ENCODE peak calls at places on chromosomes 16 and 17, in five cellular contexts. A is NCI-H446 treated with DMSO at 0.1 percent for 48 hours; T is heart left ventricle; P is activated T-cell treated with anti-CD3 and anti-CD28 coated beads, Interleukin-2, amount 50 U/mL, for 1 hour; V is cardiac septum. O is an unnamed sample.

GRCh38 chr17:45135192-45135977 is at the start of gene ACBD4:
- DNase-seq in A (peak; percentile 91), T (peak; percentile 96), P (peak; percentile 99), V (peak; percentile 97), O (peak; percentile 99)

GRCh38 chr16:50386819-50387218 is 18.0 kb upstream of the BRD7 start:
- DNase-seq in A (peak; percentile 86), T (no peak), P (no peak), V (no peak), O (no peak)

GRCh38 chr16:69924777-69925191 is 26.4 kb upstream of the CLEC18A start:
- DNase-seq in A (no peak), T (peak; percentile 83), P (no peak), V (peak; percentile 82), O (peak; percentile 23)

GRCh38 chr16:86387461-86388440 is 122.6 kb upstream of the FOXF1 start:
- DNase-seq in A (no peak), T (no peak), P (no peak), V (no peak), O (no peak)

GRCh38 chr17:55794681-55795080 is 43.8 kb downstream of the PCTP start:
- DNase-seq in A (no peak), T (no peak), P (no peak), V (no peak), O (no peak)

GRCh38 chr17:8744086-8744781 is 402 bp downstream of the CCDC42 start:
- DNase-seq in A (no peak), T (no peak), P (no peak), V (peak; percentile 67), O (no peak)

GRCh38 chr16:49556252-49557069 is 182.9 kb downstream of the C16orf78 start:
- DNase-seq in A (peak; percentile 10), T (no peak), P (no peak), V (no peak), O (no peak)

GRCh38 chr16:85029981-85030381 is 2.4 kb downstream of the KIAA0513 start:
- DNase-seq in A (no peak), T (no peak), P (no peak), V (no peak), O (peak; percentile 48)

GRCh38 chr17:17831208-17832039 is 5.4 kb downstream of the SREBF1 start:
- DNase-seq in A (no peak), T (no peak), P (no peak), V (no peak), O (peak; percentile 85)

GRCh38 chr16:70563571-70563970 is 40.0 kb downstream of the SF3B3 start:
- DNase-seq in A (no peak), T (no peak), P (no peak), V (no peak), O (no peak)

GRCh38 chr17:7745748-7746470 is 28.4 kb downstream of the DNAH2 start:
- DNase-seq in A (no peak), T (no peak), P (no peak), V (peak; percentile 76), O (peak; percentile 59)

GRCh38 chr16:72241930-72242329 is 70.0 kb upstream of the PMFBP1 start:
- DNase-seq in A (peak; percentile 6), T (no peak), P (no peak), V (no peak), O (peak; percentile 36)

GRCh38 chr16:73232555-73233422 is 184.9 kb upstream of the ZFHX3 start:
- DNase-seq in A (no peak), T (peak; percentile 52), P (no peak), V (no peak), O (peak; percentile 18)

GRCh38 chr17:27756467-27757371 is 43.6 kb downstream of the NOS2 start:
- DNase-seq in A (no peak), T (no peak), P (peak; percentile 55), V (no peak), O (peak; percentile 77)

GRCh38 chr17:27573971-27574525 is 56.9 kb upstream of the LGALS9 start:
- DNase-seq in A (no peak), T (no peak), P (no peak), V (no peak), O (peak; percentile 70)

GRCh38 chr17:39591958-39592954 is 15.5 kb downstream of the NEUROD2 start:
- DNase-seq in A (no peak), T (no peak), P (no peak), V (no peak), O (no peak)

GRCh38 chr17:31788571-31788946 is 70.5 kb downstream of the COPRS start:
- DNase-seq in A (no peak), T (no peak), P (no peak), V (no peak), O (no peak)

GRCh38 chr16:31568577-31569359 is 41.1 kb downstream of the AHSP start:
- DNase-seq in A (no peak), T (no peak), P (no peak), V (no peak), O (no peak)

GRCh38 chr16:87445486-87445885 is 47.3 kb downstream of the ZCCHC14 start:
- DNase-seq in A (no peak), T (no peak), P (no peak), V (peak; percentile 17), O (no peak)

GRCh38 chr16:64715624-64716023 is 406.2 kb downstream of the CDH11 start:
- DNase-seq in A (no peak), T (no peak), P (no peak), V (no peak), O (no peak)

GRCh38 chr16:1342526-1343427 is 8.9 kb downstream of the TSR3 start:
- DNase-seq in A (peak; percentile 91), T (peak; percentile 88), P (peak; percentile 98), V (peak; percentile 97), O (peak; percentile 98)

GRCh38 chr16:84606081-84606875 is 11.6 kb downstream of the COTL1 start:
- DNase-seq in A (no peak), T (no peak), P (peak; percentile 36), V (no peak), O (no peak)

GRCh38 chr16:74734361-74735161 is 33.9 kb upstream of the MLKL start:
- DNase-seq in A (no peak), T (no peak), P (no peak), V (no peak), O (no peak)

GRCh38 chr17:29883497-29883896 is 46.5 kb downstream of the SSH2 start:
- DNase-seq in A (no peak), T (no peak), P (no peak), V (no peak), O (no peak)

GRCh38 chr17:80034977-80035686 is 540 bp downstream of the TBC1D16 start:
- DNase-seq in A (no peak), T (peak; percentile 19), P (peak; percentile 55), V (no peak), O (peak; percentile 41)

GRCh38 chr17:73462830-73463229 is 151.0 kb upstream of the CDC42EP4 start:
- DNase-seq in A (no peak), T (no peak), P (no peak), V (no peak), O (no peak)

GRCh38 chr16:82192665-82193064 is 22.6 kb upstream of the MPHOSPH6 start:
- DNase-seq in A (no peak), T (no peak), P (no peak), V (no peak), O (peak; percentile 15)

GRCh38 chr16:86928517-86929148 is 350.3 kb downstream of the FOXL1 start:
- DNase-seq in A (no peak), T (no peak), P (no peak), V (no peak), O (no peak)

GRCh38 chr16:50093607-50094570 is 28.1 kb downstream of the HEATR3 start:
- DNase-seq in A (no peak), T (peak; percentile 78), P (no peak), V (peak; percentile 82), O (peak; percentile 74)

GRCh38 chr16:14117051-14117450 is 45.9 kb downstream of the MRTFB start:
- DNase-seq in A (no peak), T (no peak), P (no peak), V (no peak), O (no peak)

GRCh38 chr17:64084086-64084939 is 45.6 kb downstream of the ERN1 start:
- DNase-seq in A (no peak), T (no peak), P (no peak), V (no peak), O (no peak)

GRCh38 chr16:85225721-85226120 is 113.4 kb upstream of the CIBAR2 start:
- DNase-seq in A (no peak), T (no peak), P (no peak), V (no peak), O (no peak)

GRCh38 chr17:66200685-66201092 is 8.8 kb upstream of the CEP112 start:
- DNase-seq in A (peak; percentile 3), T (peak; percentile 14), P (no peak), V (no peak), O (peak; percentile 69)

GRCh38 chr16:10552998-10553491 is 27.4 kb downstream of the EMP2 start:
- DNase-seq in A (no peak), T (peak; percentile 71), P (peak; percentile 49), V (peak; percentile 79), O (peak; percentile 37)

O was measured in adrenal gland.